ENCODE peak calls at places on chromosome 9, in six cellular contexts. One of them, this sample, is unnamed.

GRCh38 chr9:130172161-130172857 is at the start of gene NCS1:
- DNase-seq in adipocyte: peak; percentile 91
- DNase-seq in upper lobe of right lung: peak; percentile 85
- DNase-seq in GM13977: peak; percentile 89
- DNase-seq in activated CD4-positive, alpha-beta memory T cell treated with anti-CD3 and anti-CD28 coated beads for 36 hours: peak; percentile 70
- DNase-seq in RPMI7951: peak; percentile 68
- DNase-seq in this sample: no peak

GRCh38 chr9:129580211-129580915 is 40.5 kb downstream of the C9orf50 start:
- DNase-seq in adipocyte: no peak
- DNase-seq in upper lobe of right lung: no peak
- DNase-seq in GM13977: peak; percentile 67
- DNase-seq in activated CD4-positive, alpha-beta memory T cell treated with anti-CD3 and anti-CD28 coated beads for 36 hours: peak; percentile 66
- DNase-seq in RPMI7951: peak; percentile 48
- DNase-seq in this sample: no peak

GRCh38 chr9:110088099-110088498 is 119.9 kb downstream of the C9orf152 start:
- DNase-seq in adipocyte: no peak
- DNase-seq in upper lobe of right lung: no peak
- DNase-seq in GM13977: no peak
- DNase-seq in activated CD4-positive, alpha-beta memory T cell treated with anti-CD3 and anti-CD28 coated beads for 36 hours: no peak
- DNase-seq in RPMI7951: peak; percentile 44
- DNase-seq in this sample: no peak

GRCh38 chr9:114696814-114697544 is 15.0 kb upstream of the TEX48 start:
- DNase-seq in adipocyte: peak; percentile 38
- DNase-seq in upper lobe of right lung: no peak
- DNase-seq in GM13977: peak; percentile 71
- DNase-seq in activated CD4-positive, alpha-beta memory T cell treated with anti-CD3 and anti-CD28 coated beads for 36 hours: peak; percentile 88
- DNase-seq in RPMI7951: peak; percentile 84
- DNase-seq in this sample: no peak

GRCh38 chr9:125125523-125125922 is 17.8 kb downstream of the SCAI start:
- DNase-seq in adipocyte: no peak
- DNase-seq in upper lobe of right lung: no peak
- DNase-seq in GM13977: no peak
- DNase-seq in activated CD4-positive, alpha-beta memory T cell treated with anti-CD3 and anti-CD28 coated beads for 36 hours: no peak
- DNase-seq in RPMI7951: no peak
- DNase-seq in this sample: no peak

GRCh38 chr9:6645153-6646027 is at the start of gene GLDC:
- DNase-seq in adipocyte: peak; percentile 10
- DNase-seq in upper lobe of right lung: peak; percentile 71
- DNase-seq in GM13977: peak; percentile 92
- DNase-seq in activated CD4-positive, alpha-beta memory T cell treated with anti-CD3 and anti-CD28 coated beads for 36 hours: peak; percentile 62
- DNase-seq in RPMI7951: peak; percentile 45
- DNase-seq in this sample: peak; percentile 26

GRCh38 chr9:113409481-113409880 is 994 bp downstream of the POLE3 start:
- DNase-seq in adipocyte: peak; percentile 28
- DNase-seq in upper lobe of right lung: no peak
- DNase-seq in GM13977: no peak
- DNase-seq in activated CD4-positive, alpha-beta memory T cell treated with anti-CD3 and anti-CD28 coated beads for 36 hours: no peak
- DNase-seq in RPMI7951: no peak
- DNase-seq in this sample: no peak

GRCh38 chr9:88291056-88291455 is 97.2 kb upstream of the SPIN1 start:
- DNase-seq in adipocyte: no peak
- DNase-seq in upper lobe of right lung: peak; percentile 16
- DNase-seq in GM13977: no peak
- DNase-seq in activated CD4-positive, alpha-beta memory T cell treated with anti-CD3 and anti-CD28 coated beads for 36 hours: no peak
- DNase-seq in RPMI7951: no peak
- DNase-seq in this sample: no peak

GRCh38 chr9:127817881-127818434 is 15.3 kb downstream of the FPGS start:
- DNase-seq in adipocyte: no peak
- DNase-seq in upper lobe of right lung: no peak
- DNase-seq in GM13977: no peak
- DNase-seq in activated CD4-positive, alpha-beta memory T cell treated with anti-CD3 and anti-CD28 coated beads for 36 hours: no peak
- DNase-seq in RPMI7951: no peak
- DNase-seq in this sample: no peak

This sample was measured in naive thymus-derived CD4-positive, alpha-beta T cell.